ENCODE peak calls at places on chromosomes 11 and 22, in five cellular contexts. E is H1, Q is A549, P is ovary, A is tibial nerve. L is an unnamed sample.

GRCh38 chr11:126167476-126167875 is 44.0 kb downstream of the RPUSD4 start:
- DNase-seq in E (no peak), Q (no peak), P (no peak), A (no peak), L (no peak)

GRCh38 chr22:35315855-35316745 is 16.4 kb downstream of the TOM1 start:
- DNase-seq in E (no peak), Q (no peak), P (no peak), A (no peak), L (no peak)

GRCh38 chr11:64339754-64340408 is at the start of gene CCDC88B:
- DNase-seq in E (no peak), Q (no peak), P (no peak), A (no peak), L (peak)

GRCh38 chr11:8775341-8776133 is 92.9 kb downstream of the RPL27A start:
- DNase-seq in E (no peak), Q (no peak), P (peak), A (no peak), L (peak)

GRCh38 chr11:65524747-65525658 is at the start of gene SCYL1:
- DNase-seq in E (peak), Q (peak), P (peak), A (peak), L (peak)

GRCh38 chr11:99366476-99366992 is 345.8 kb downstream of the CNTN5 start:
- DNase-seq in E (no peak), Q (no peak), P (no peak), A (no peak), L (no peak)

GRCh38 chr22:42785706-42786499 is 65.2 kb upstream of the A4GALT start:
- DNase-seq in E (no peak), Q (no peak), P (no peak), A (no peak), L (no peak)

GRCh38 chr11:65719887-65720236 is 736 bp downstream of the RNASEH2C start:
- DNase-seq in E (no peak), Q (no peak), P (peak), A (no peak), L (no peak)

GRCh38 chr11:122253541-122254317 is 137.7 kb upstream of the BLID start:
- DNase-seq in E (no peak), Q (no peak), P (no peak), A (no peak), L (no peak)

GRCh38 chr11:121134758-121135312 is 33.8 kb downstream of the TECTA start:
- DNase-seq in E (no peak), Q (no peak), P (no peak), A (no peak), L (no peak)

GRCh38 chr11:61747389-61748285 is 4.8 kb upstream of the MYRF start:
- DNase-seq in E (peak), Q (peak), P (peak), A (peak), L (peak)

GRCh38 chr22:42630901-42631602 is 9.3 kb downstream of the ATP5MGL start:
- DNase-seq in E (no peak), Q (no peak), P (no peak), A (no peak), L (no peak)

GRCh38 chr11:41522899-41523672 is 63.6 kb upstream of the LRRC4C start:
- DNase-seq in E (no peak), Q (no peak), P (no peak), A (no peak), L (no peak)

DNA sequence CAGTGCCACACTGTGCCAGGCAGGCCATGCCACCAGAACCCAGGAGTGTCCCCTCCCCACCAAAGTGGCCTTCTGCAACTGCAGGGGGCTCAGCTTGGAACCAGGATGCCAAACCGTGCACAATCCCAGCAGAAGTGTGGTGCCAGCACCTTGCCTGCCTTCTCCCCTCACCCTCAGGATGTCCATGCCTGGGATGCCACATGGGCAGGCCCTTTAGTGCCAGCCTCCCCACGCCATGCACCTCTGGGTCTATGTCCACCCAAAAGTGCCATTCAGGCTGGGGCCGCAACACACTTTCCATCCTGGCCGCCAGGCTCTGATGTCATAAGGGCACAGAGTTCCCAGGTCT is 8.7 kb upstream of the TBC1D22A start:
- DNase-seq in E (no peak), Q (no peak), P (no peak), A (no peak), L (no peak)
- H3K4me3 ChIP-seq in E (no peak), Q (no peak), P (no peak), A (no peak), L (no peak)

GRCh38 chr11:110761994-110762393 is 49.8 kb upstream of the ARHGAP20 start:
- DNase-seq in E (no peak), Q (no peak), P (no peak), A (no peak), L (no peak)
- TF ChIP-seq EP300 in E (no peak), Q (no peak), P (no peak), A (no peak), L (no peak)

GRCh38 chr11:34587282-34587677 is 33.6 kb upstream of the EHF start:
- DNase-seq in E (no peak), Q (no peak), P (no peak), A (no peak), L (no peak)

GRCh38 chr11:34585304-34585869 is 35.5 kb upstream of the EHF start:
- DNase-seq in E (no peak), Q (no peak), P (no peak), A (no peak), L (no peak)

GRCh38 chr11:34585870-34586654 is 34.8 kb upstream of the EHF start:
- DNase-seq in E (no peak), Q (peak), P (no peak), A (no peak), L (no peak)

GRCh38 chr11:34588023-34588422 is 32.9 kb upstream of the EHF start:
- DNase-seq in E (no peak), Q (no peak), P (no peak), A (no peak), L (no peak)

DNA sequence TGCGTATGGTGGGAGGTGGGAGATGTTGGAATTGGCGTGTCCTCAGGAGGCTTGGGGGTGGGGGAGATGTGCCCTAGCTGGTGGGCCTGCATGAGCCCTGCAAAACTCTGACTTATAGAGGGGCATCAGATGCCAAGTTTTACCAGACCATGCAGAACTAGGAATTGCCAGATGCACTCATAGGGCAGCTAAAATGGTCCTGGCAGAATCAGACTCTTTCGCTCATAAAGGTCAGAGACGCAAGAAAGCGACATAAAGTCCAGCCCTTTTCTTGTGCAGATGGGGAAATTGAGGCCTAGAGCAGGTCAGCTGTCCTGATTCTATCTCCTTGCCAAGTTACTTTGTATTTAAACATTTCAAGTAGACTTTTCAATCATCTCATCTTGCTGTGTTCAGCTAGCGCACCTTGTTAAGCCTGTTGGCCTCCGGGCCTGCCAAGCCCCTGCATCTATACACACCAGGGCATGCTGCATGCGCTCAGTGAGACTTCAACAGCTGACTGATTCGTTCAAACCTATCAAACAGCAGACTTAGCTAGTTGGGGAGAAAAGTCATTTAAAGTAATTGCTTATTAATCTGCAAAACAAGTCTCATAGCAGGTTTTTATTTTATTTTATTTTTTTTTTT is 34.1 kb upstream of the EHF start:
- DNase-seq in E (no peak), Q (no peak), P (no peak), A (no peak), L (no peak)
- H3K4me3 ChIP-seq in E (no peak), Q (no peak), P (no peak), A (no peak), L (no peak)

GRCh38 chr22:32785636-32786418 is 15.7 kb upstream of the TIMP3 start:
- DNase-seq in E (no peak), Q (no peak), P (no peak), A (no peak), L (no peak)

GRCh38 chr22:32791056-32791455 is 10.4 kb upstream of the TIMP3 start:
- DNase-seq in E (no peak), Q (no peak), P (no peak), A (no peak), L (no peak)

GRCh38 chr22:32793604-32794003 is 7.9 kb upstream of the TIMP3 start:
- DNase-seq in E (no peak), Q (no peak), P (no peak), A (no peak), L (no peak)

GRCh38 chr22:32788884-32789624 is 12.5 kb upstream of the TIMP3 start:
- DNase-seq in E (no peak), Q (no peak), P (no peak), A (no peak), L (no peak)

GRCh38 chr22:32789797-32790620 is 11.5 kb upstream of the TIMP3 start:
- DNase-seq in E (no peak), Q (no peak), P (no peak), A (no peak), L (no peak)
- TF ChIP-seq EP300 in E (no peak), Q (no peak), P (no peak), A (no peak), L (no peak)

DNA sequence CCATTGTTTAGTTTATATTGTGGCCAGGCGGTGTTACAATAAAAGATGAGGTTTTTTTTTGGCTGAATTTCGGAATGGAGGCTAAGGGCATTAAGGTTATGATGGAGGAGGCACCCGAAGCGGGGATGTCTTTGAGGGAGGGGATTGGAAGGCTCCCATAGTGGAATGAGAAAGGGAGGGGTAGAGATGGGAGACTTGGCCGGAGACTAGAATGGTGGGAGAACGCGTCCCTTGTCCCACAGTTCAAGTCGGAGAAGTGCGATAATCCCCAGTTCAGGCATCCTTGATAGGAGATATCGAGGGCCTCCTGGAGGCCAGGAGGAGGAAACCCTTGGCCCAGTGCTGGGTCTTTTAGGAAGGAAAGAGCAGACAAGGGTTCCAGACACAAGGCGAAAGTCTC is 21.6 kb downstream of the ZNF195 start:
- DNase-seq in E (no peak), Q (no peak), P (no peak), A (no peak), L (no peak)
- H3K4me3 ChIP-seq in E (no peak), Q (no peak), P (no peak), A (no peak), L (no peak)